ENCODE peak calls at places on chromosomes 13 and 19, in ten cellular contexts. R, N, Y, X, B, U, O, D, K and W are unnamed samples.

GRCh38 chr19:19151418-19151817 is 13.1 kb upstream of the TMEM161A start:
- DNase-seq in N (no peak), K (no peak), U (no peak), O (no peak), D (no peak), R (no peak), B (no peak), Y (no peak), X (no peak), W (no peak)

GRCh38 chr13:113602291-113602970 is 17.9 kb downstream of the TFDP1 start:
- DNase-seq in B (no peak), O (no peak), X (no peak), Y (no peak), K (no peak), U (no peak), R (no peak), N (no peak), D (no peak), W (no peak)

GRCh38 chr13:99140831-99141230 is 59.8 kb upstream of the UBAC2 start:
- DNase-seq in N (no peak), Y (no peak), R (no peak), D (no peak), O (no peak), U (no peak), K (no peak), X (no peak), B (no peak), W (no peak)

GRCh38 chr19:10858204-10858828 is 10.1 kb downstream of the C19orf38 start:
- DNase-seq in B (peak; percentile 55), Y (no peak), X (no peak), K (no peak), O (peak; percentile 49), N (no peak), R (no peak), U (peak; percentile 58), D (no peak), W (no peak)

GRCh38 chr13:50167224-50167947 is 152.1 kb downstream of the KCNRG start:
- DNase-seq in X (no peak), N (no peak), R (no peak), O (no peak), B (no peak), U (no peak), D (no peak), K (no peak), Y (no peak), W (no peak)

GRCh38 chr13:40992678-40993077 is 26.4 kb downstream of the ELF1 start:
- DNase-seq in Y (no peak), N (no peak), U (peak; percentile 13), K (no peak), B (no peak), X (no peak), D (no peak), O (no peak), R (no peak), W (no peak)

GRCh38 chr13:37534181-37534580 is 64.4 kb downstream of the POSTN start:
- DNase-seq in B (no peak), K (no peak), O (no peak), X (no peak), U (no peak), D (peak; percentile 43), Y (peak; percentile 23), R (no peak), N (no peak), W (no peak)

GRCh38 chr19:40365613-40366401 is 17.3 kb downstream of the PLD3 start:
- DNase-seq in D (no peak), U (peak; percentile 87), B (peak; percentile 76), X (peak; percentile 84), Y (no peak), K (peak; percentile 58), N (peak; percentile 93), O (peak; percentile 62), R (peak; percentile 59), W (no peak)

GRCh38 chr19:58196911-58197616 is 14.2 kb downstream of the ZNF274 start:
- DNase-seq in X (no peak), R (no peak), D (peak; percentile 14), O (no peak), K (no peak), Y (no peak), N (no peak), U (peak; percentile 58), B (no peak), W (no peak)

GRCh38 chr13:41854758-41855157 is 106.2 kb downstream of the VWA8 start:
- DNase-seq in O (no peak), N (no peak), B (no peak), D (no peak), R (no peak), X (no peak), U (peak; percentile 49), Y (no peak), K (no peak), W (no peak)

GRCh38 chr19:9309139-9309973 is at the start of gene ZNF699:
- DNase-seq in K (peak; percentile 99), Y (peak; percentile 87), U (peak; percentile 97), B (peak; percentile 98), O (peak; percentile 96), R (peak; percentile 98), D (peak; percentile 94), N (peak; percentile 98), X (peak; percentile 99), W (peak; percentile 99)

GRCh38 chr19:43620061-43621001 is 902 bp upstream of the ZNF428 start:
- DNase-seq in X (no peak), B (no peak), U (no peak), O (no peak), K (no peak), R (peak; percentile 78), N (no peak), D (no peak), Y (no peak), W (no peak)

GRCh38 chr19:50427997-50428425 is 4.7 kb upstream of the MYBPC2 start:
- DNase-seq in R (no peak), N (peak; percentile 85), B (no peak), K (peak; percentile 85), U (peak; percentile 67), X (peak; percentile 91), O (peak; percentile 38), Y (peak; percentile 49), D (no peak), W (peak; percentile 89)